ENCODE peak calls at places on chromosome 15, in six cellular contexts. K is HepG2, V is mesenchymal stem cell, A is neural progenitor cell, Q is fibroblast of lung, U is endothelial cell of umbilical vein. N is an unnamed sample.
A peak's percentile ranks its signal among the peaks of the same experiment; 100 is the strongest.

GRCh38 chr15:89003865-89004725 is 84.2 kb upstream of the ABHD2 start:
- DNase-seq in K (peak; percentile 41), V (peak; percentile 61), A (peak; percentile 78), Q (peak; percentile 72), U (peak; percentile 8), N (peak; percentile 83)

GRCh38 chr15:44207643-44208042 is 12.6 kb upstream of the FRMD5 start:
- DNase-seq in K (no peak), V (no peak), A (no peak), Q (peak; percentile 58), U (peak; percentile 91), N (no peak)

GRCh38 chr15:76058714-76059319 is 968 bp upstream of the TMEM266 start:
- DNase-seq in K (peak; percentile 15), V (no peak), A (peak; percentile 52), Q (peak; percentile 14), U (no peak), N (peak; percentile 55)

GRCh38 chr15:85730001-85730820 is 64.5 kb downstream of the KLHL25 start:
- DNase-seq in K (peak; percentile 53), V (peak; percentile 74), A (peak; percentile 78), Q (peak; percentile 80), U (peak; percentile 74), N (peak; percentile 71)

GRCh38 chr15:90799639-90800038 is 68.7 kb upstream of the FURIN start:
- DNase-seq in K (no peak), V (no peak), A (no peak), Q (no peak), U (no peak), N (no peak)

GRCh38 chr15:74541494-74542191 is 623 bp downstream of the ARID3B start:
- DNase-seq in K (peak; percentile 29), V (peak; percentile 76), A (peak; percentile 61), Q (peak; percentile 40), U (peak; percentile 68), N (peak; percentile 91)

GRCh38 chr15:91294795-91295194 is 194.7 kb downstream of the SV2B start:
- DNase-seq in K (no peak), V (no peak), A (no peak), Q (no peak), U (no peak), N (no peak)

GRCh38 chr15:29090617-29091466 is 178.8 kb downstream of the NSMCE3 start:
- DNase-seq in K (peak; percentile 12), V (peak; percentile 29), A (peak; percentile 59), Q (peak; percentile 28), U (no peak), N (peak; percentile 57)

GRCh38 chr15:83837946-83838571 is 184.1 kb downstream of the ADAMTSL3 start:
- DNase-seq in K (peak; percentile 5), V (peak; percentile 17), A (peak; percentile 66), Q (peak; percentile 40), U (no peak), N (peak; percentile 67)

GRCh38 chr15:42272768-42273098 is 268 bp upstream of the GANC start:
- DNase-seq in K (no peak), V (no peak), A (no peak), Q (no peak), U (no peak), N (no peak)

GRCh38 chr15:42273099-42273899 is at the start of the genes GANC and TMEM87A:
- DNase-seq in K (peak; percentile 98), V (peak; percentile 99), A (peak; percentile 99), Q (peak; percentile 99), U (peak; percentile 99), N (peak; percentile 100)

GRCh38 chr15:42270551-42270950 is 2.5 kb upstream of the GANC start:
- DNase-seq in K (no peak), V (no peak), A (no peak), Q (no peak), U (no peak), N (no peak)

GRCh38 chr15:42273900-42274692 is 863 bp upstream of the TMEM87A start:
- DNase-seq in K (peak; percentile 31), V (peak; percentile 74), A (peak; percentile 50), Q (peak; percentile 63), U (peak; percentile 75), N (no peak)

GRCh38 chr15:42270996-42271395 is 2.0 kb upstream of the GANC start:
- DNase-seq in K (no peak), V (no peak), A (no peak), Q (no peak), U (peak; percentile 19), N (no peak)
- H3K9ac ChIP-seq in K (peak overlapping the region; percentile 30), V (peak overlapping the region; percentile 99), A (no peak overlapping the region), Q (no peak overlapping the region), U (peak overlapping the region; percentile 50), N (peak overlapping the region; percentile 21)

GRCh38 chr15:48766196-48766595 is 44.7 kb downstream of the CEP152 start:
- DNase-seq in K (no peak), V (no peak), A (no peak), Q (no peak), U (no peak), N (no peak)

GRCh38 chr15:48759921-48760320 is 50.9 kb downstream of the CEP152 start:
- DNase-seq in K (no peak), V (no peak), A (peak; percentile 12), Q (no peak), U (no peak), N (peak; percentile 90)

GRCh38 chr15:48757661-48758060 is 53.2 kb downstream of the CEP152 start:
- DNase-seq in K (no peak), V (no peak), A (no peak), Q (no peak), U (no peak), N (no peak)

GRCh38 chr15:48765007-48765406 is 45.9 kb downstream of the CEP152 start:
- DNase-seq in K (no peak), V (no peak), A (no peak), Q (no peak), U (no peak), N (no peak)

GRCh38 chr15:48761393-48762158 is 49.3 kb downstream of the CEP152 start:
- DNase-seq in K (no peak), V (no peak), A (no peak), Q (no peak), U (no peak), N (peak; percentile 76)
- H3K36me3 ChIP-seq in K (peaks cover 23% of the 10 kb centered on the region), V (no peaks in the 10 kb centered on the region), A (peaks cover 11% of the 10 kb centered on the region), Q (peaks cover 1% of the 10 kb centered on the region), U (peaks cover 2% of the 10 kb centered on the region), N (no peaks in the 10 kb centered on the region)

GRCh38 chr15:38683382-38684242 is 119.0 kb upstream of the RASGRP1 start:
- DNase-seq in K (peak; percentile 27), V (peak; percentile 50), A (peak; percentile 63), Q (peak; percentile 55), U (peak; percentile 59), N (peak; percentile 50)

GRCh38 chr15:38685686-38686339 is 121.2 kb upstream of the RASGRP1 start:
- DNase-seq in K (no peak), V (no peak), A (no peak), Q (no peak), U (no peak), N (no peak)

GRCh38 chr15:38682363-38682762 is 117.7 kb upstream of the RASGRP1 start:
- DNase-seq in K (no peak), V (no peak), A (no peak), Q (no peak), U (no peak), N (no peak)

GRCh38 chr15:38682861-38683260 is 118.2 kb upstream of the RASGRP1 start:
- DNase-seq in K (no peak), V (no peak), A (no peak), Q (no peak), U (no peak), N (no peak)

GRCh38 chr15:38684461-38685000 is 119.9 kb upstream of the RASGRP1 start:
- DNase-seq in K (no peak), V (no peak), A (no peak), Q (no peak), U (no peak), N (no peak)
- H3K9ac ChIP-seq in K (no peak overlapping the region), V (no peak overlapping the region), A (no peak overlapping the region), Q (no peak overlapping the region), U (no peak overlapping the region), N (no peak overlapping the region)

GRCh38 chr15:40986820-40987219 is 33.5 kb downstream of the CHAC1 start:
- DNase-seq in K (no peak), V (no peak), A (no peak), Q (no peak), U (no peak), N (no peak)
- H3K36me3 ChIP-seq in K (peaks cover 64% of the 10 kb centered on the region), V (peaks cover 37% of the 10 kb centered on the region), A (peaks cover 5% of the 10 kb centered on the region), Q (peaks cover 9% of the 10 kb centered on the region), U (peaks cover 20% of the 10 kb centered on the region), N (peaks cover 10% of the 10 kb centered on the region)

DNA sequence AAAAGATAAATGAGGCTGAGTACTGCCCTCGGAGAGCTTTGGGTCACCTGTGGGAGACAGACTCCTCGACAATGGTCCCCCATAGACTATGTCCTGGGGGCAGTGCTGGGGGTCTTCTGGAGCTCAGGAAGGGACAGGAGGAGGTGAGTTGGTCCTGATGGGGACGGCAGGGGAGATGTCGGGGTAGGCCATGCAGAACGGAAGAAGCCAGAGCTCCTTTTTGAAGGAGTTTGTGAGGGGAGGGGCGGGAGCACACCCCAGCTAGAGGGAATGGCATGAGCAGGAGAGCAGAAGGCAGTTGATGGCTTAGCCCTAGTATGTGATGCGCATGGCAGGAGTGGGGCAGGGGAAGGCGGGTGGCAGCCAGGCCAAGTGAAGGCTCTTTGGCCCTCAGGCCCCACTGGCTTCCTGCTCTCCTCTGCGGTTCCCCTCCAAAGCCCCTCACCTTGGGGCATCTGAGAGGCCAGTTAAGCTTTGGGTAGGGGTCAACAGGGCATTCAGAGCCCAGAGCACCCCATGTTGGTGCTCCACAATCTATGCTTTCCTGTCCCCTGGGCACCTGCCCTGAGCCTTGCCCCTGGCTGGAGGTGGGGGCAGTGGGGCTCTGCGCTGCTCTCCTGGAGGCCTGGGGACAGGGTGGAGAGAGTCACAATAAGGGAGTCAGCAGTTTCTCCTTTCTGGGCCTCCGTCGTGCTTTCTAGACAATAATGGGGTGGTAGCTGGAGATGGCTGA is 179.3 kb downstream of the SMAD6 start:
- DNase-seq in K (no peak), V (no peak), A (no peak), Q (no peak), U (no peak), N (no peak)
- H3K9ac ChIP-seq in K (no peak overlapping the region), V (no peak overlapping the region), A (no peak overlapping the region), Q (no peak overlapping the region), U (no peak overlapping the region), N (no peak overlapping the region)

DNA sequence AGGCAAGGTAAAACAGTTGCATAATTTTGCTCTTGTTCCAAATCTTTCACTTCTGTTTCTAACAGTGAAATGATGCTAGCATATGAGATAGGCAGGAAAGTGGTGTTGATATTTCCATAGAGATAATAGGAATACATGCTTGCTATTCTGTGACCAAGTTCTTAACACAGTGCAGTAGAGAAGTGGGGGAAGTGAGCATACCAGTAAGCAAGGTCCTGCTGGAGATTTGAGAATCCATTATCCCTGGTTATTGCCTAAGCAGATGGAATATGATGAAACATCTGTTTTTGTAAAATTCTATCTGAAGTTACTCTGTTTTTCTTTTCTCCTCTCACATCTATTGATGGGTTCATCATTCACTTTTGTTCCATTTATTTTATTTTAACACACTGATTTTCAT is 28.7 kb downstream of the USP8 start:
- DNase-seq in K (no peak), V (peak; percentile 66), A (no peak), Q (peak; percentile 42), U (no peak), N (no peak)
- H3K36me3 ChIP-seq in K (peaks cover 59% of the 10 kb centered on the region), V (peaks cover 15% of the 10 kb centered on the region), A (no peaks in the 10 kb centered on the region), Q (no peaks in the 10 kb centered on the region), U (no peaks in the 10 kb centered on the region), N (no peaks in the 10 kb centered on the region)

GRCh38 chr15:51842852-51843737 is 13.6 kb downstream of the TMOD3 start:
- DNase-seq in K (peak; percentile 71), V (peak; percentile 33), A (no peak), Q (no peak), U (peak; percentile 37), N (peak; percentile 70)
- H3K9ac ChIP-seq in K (peak overlapping the region; percentile 63), V (peak overlapping the region; percentile 53), A (no peak overlapping the region), Q (no peak overlapping the region), U (no peak overlapping the region), N (no peak overlapping the region)

N was measured in mesendoderm.